ENCODE peak calls at places on chromosomes 5 and 9, in six cellular contexts. W is H7; L is IMR-90; M is stimulated activated naive B cell treated with anti-CD40 and anti-IgM and Interleukin-4, amounts not matched to agents 10 μg/mL and 1 μg/mL and 100 μg/mL, for 72 hours; Z is cardiac muscle cell; X is stimulated activated CD8-positive, alpha-beta memory T cell treated with anti-CD3 and anti-CD28 coated beads, Interleukin-15, amount 100 ng/mL, for 4 hours. U is an unnamed sample.

GRCh38 chr5:31193591-31194457 is at the start of gene CDH6:
- DNase-seq in W (peak), L (peak), M (no peak), Z (peak), X (no peak), U (no peak)

GRCh38 chr9:121038452-121039203 is 11.4 kb downstream of the C5 start:
- DNase-seq in W (no peak), L (no peak), M (no peak), Z (no peak), X (no peak), U (no peak)

GRCh38 chr9:18658764-18659705 is 185.1 kb downstream of the ADAMTSL1 start:
- DNase-seq in W (no peak), L (peak), M (no peak), Z (peak), X (no peak), U (no peak)

GRCh38 chr9:97830884-97831829 is 21.9 kb upstream of the FOXE1 start:
- DNase-seq in W (peak), L (no peak), M (no peak), Z (peak), X (no peak), U (no peak)

GRCh38 chr9:73579823-73580222 is 428.2 kb downstream of the ANXA1 start:
- DNase-seq in W (no peak), L (no peak), M (no peak), Z (no peak), X (no peak), U (no peak)

GRCh38 chr5:178365501-178366440 is 133.2 kb upstream of the PHYKPL start:
- DNase-seq in W (no peak), L (no peak), M (no peak), Z (no peak), X (no peak), U (no peak)

GRCh38 chr9:109910616-109911568 is 130.9 kb downstream of the PALM2AKAP2 start:
- DNase-seq in W (no peak), L (peak), M (no peak), Z (peak), X (no peak), U (peak)

GRCh38 chr9:38417003-38417965 is 7.0 kb downstream of the IGFBPL1 start:
- DNase-seq in W (peak), L (no peak), M (no peak), Z (no peak), X (no peak), U (peak)

GRCh38 chr9:124212381-124213050 is 45.2 kb upstream of the NEK6 start:
- DNase-seq in W (peak), L (peak), M (no peak), Z (peak), X (no peak), U (no peak)

GRCh38 chr5:181189363-181189961 is 15.5 kb downstream of the TRIM7 start:
- DNase-seq in W (peak), L (peak), M (peak), Z (peak), X (peak), U (no peak)

U was measured in SW 1271.